ENCODE peak calls at places on chromosome 6, in ten cellular contexts. One of them, this sample, is unnamed.
A peak's percentile ranks its signal among the peaks of the same experiment; 100 is the strongest.

GRCh38 chr6:10028202-10028601 is 386.7 kb downstream of the TFAP2A start:
- DNase-seq in endodermal cell: no peak
- DNase-seq in body of pancreas: no peak
- DNase-seq in stomach: no peak
- DNase-seq in mammary epithelial cell: no peak
- DNase-seq in Caco-2: no peak
- DNase-seq in OCI-LY7: no peak
- DNase-seq in ovary: no peak
- DNase-seq in SJSA1: no peak
- DNase-seq in GM12878: no peak
- DNase-seq in this sample: no peak

GRCh38 chr6:108419934-108420609 is 125.2 kb downstream of the AFG1L start:
- DNase-seq in endodermal cell: no peak
- DNase-seq in body of pancreas: no peak
- DNase-seq in stomach: no peak
- DNase-seq in mammary epithelial cell: no peak
- DNase-seq in Caco-2: no peak
- DNase-seq in OCI-LY7: no peak
- DNase-seq in ovary: no peak
- DNase-seq in SJSA1: no peak
- DNase-seq in GM12878: no peak
- DNase-seq in this sample: peak; percentile 8

GRCh38 chr6:37127961-37128862 is 41.7 kb upstream of the PIM1 start:
- DNase-seq in endodermal cell: peak; percentile 76
- DNase-seq in body of pancreas: no peak
- DNase-seq in stomach: peak; percentile 56
- DNase-seq in mammary epithelial cell: peak; percentile 18
- DNase-seq in Caco-2: peak; percentile 82
- DNase-seq in OCI-LY7: no peak
- DNase-seq in ovary: no peak
- DNase-seq in SJSA1: peak; percentile 28
- DNase-seq in GM12878: no peak
- DNase-seq in this sample: no peak

GRCh38 chr6:161943561-161943960 is 669.7 kb upstream of the AGPAT4 start:
- DNase-seq in endodermal cell: peak; percentile 51
- DNase-seq in body of pancreas: no peak
- DNase-seq in stomach: no peak
- DNase-seq in mammary epithelial cell: no peak
- DNase-seq in Caco-2: no peak
- DNase-seq in OCI-LY7: no peak
- DNase-seq in ovary: no peak
- DNase-seq in SJSA1: no peak
- DNase-seq in GM12878: no peak
- DNase-seq in this sample: no peak

GRCh38 chr6:138129190-138129589 is 22.0 kb upstream of the PERP start:
- DNase-seq in endodermal cell: peak; percentile 74
- DNase-seq in body of pancreas: no peak
- DNase-seq in stomach: no peak
- DNase-seq in mammary epithelial cell: no peak
- DNase-seq in Caco-2: no peak
- DNase-seq in OCI-LY7: no peak
- DNase-seq in ovary: no peak
- DNase-seq in SJSA1: no peak
- DNase-seq in GM12878: no peak
- DNase-seq in this sample: no peak

GRCh38 chr6:43070028-43070632 is 6.0 kb upstream of the PTK7 start:
- DNase-seq in endodermal cell: peak; percentile 71
- DNase-seq in body of pancreas: no peak
- DNase-seq in stomach: no peak
- DNase-seq in mammary epithelial cell: peak; percentile 40
- DNase-seq in Caco-2: peak; percentile 64
- DNase-seq in OCI-LY7: peak; percentile 73
- DNase-seq in ovary: peak; percentile 43
- DNase-seq in SJSA1: peak; percentile 51
- DNase-seq in GM12878: no peak
- DNase-seq in this sample: peak; percentile 91

GRCh38 chr6:163667372-163668060 is 253.0 kb downstream of the QKI start:
- DNase-seq in endodermal cell: no peak
- DNase-seq in body of pancreas: no peak
- DNase-seq in stomach: no peak
- DNase-seq in mammary epithelial cell: no peak
- DNase-seq in Caco-2: no peak
- DNase-seq in OCI-LY7: peak; percentile 94
- DNase-seq in ovary: no peak
- DNase-seq in SJSA1: no peak
- DNase-seq in GM12878: peak; percentile 93
- DNase-seq in this sample: peak; percentile 35

GRCh38 chr6:77620290-77620882 is 32.5 kb upstream of the MEI4 start:
- DNase-seq in endodermal cell: peak; percentile 76
- DNase-seq in body of pancreas: peak; percentile 31
- DNase-seq in stomach: peak; percentile 28
- DNase-seq in mammary epithelial cell: peak; percentile 10
- DNase-seq in Caco-2: peak; percentile 47
- DNase-seq in OCI-LY7: peak; percentile 1
- DNase-seq in ovary: no peak
- DNase-seq in SJSA1: peak; percentile 4
- DNase-seq in GM12878: no peak
- DNase-seq in this sample: no peak

GRCh38 chr6:82067021-82067420 is 180.5 kb downstream of the IBTK start:
- DNase-seq in endodermal cell: no peak
- DNase-seq in body of pancreas: no peak
- DNase-seq in stomach: no peak
- DNase-seq in mammary epithelial cell: no peak
- DNase-seq in Caco-2: no peak
- DNase-seq in OCI-LY7: no peak
- DNase-seq in ovary: no peak
- DNase-seq in SJSA1: no peak
- DNase-seq in GM12878: peak; percentile 64
- DNase-seq in this sample: no peak

GRCh38 chr6:49151461-49151860 is 311.6 kb downstream of the MMUT start:
- DNase-seq in endodermal cell: no peak
- DNase-seq in body of pancreas: no peak
- DNase-seq in stomach: no peak
- DNase-seq in mammary epithelial cell: no peak
- DNase-seq in Caco-2: no peak
- DNase-seq in OCI-LY7: no peak
- DNase-seq in ovary: no peak
- DNase-seq in SJSA1: no peak
- DNase-seq in GM12878: no peak
- DNase-seq in this sample: no peak

GRCh38 chr6:150334790-150335783 is 33.7 kb upstream of the IYD start:
- DNase-seq in endodermal cell: peak; percentile 81
- DNase-seq in body of pancreas: peak; percentile 49
- DNase-seq in stomach: no peak
- DNase-seq in mammary epithelial cell: peak; percentile 67
- DNase-seq in Caco-2: peak; percentile 67
- DNase-seq in OCI-LY7: peak; percentile 74
- DNase-seq in ovary: no peak
- DNase-seq in SJSA1: peak; percentile 47
- DNase-seq in GM12878: no peak
- DNase-seq in this sample: peak; percentile 62

GRCh38 chr6:116714296-116714695 is 33.3 kb downstream of the KPNA5 start:
- DNase-seq in endodermal cell: no peak
- DNase-seq in body of pancreas: no peak
- DNase-seq in stomach: no peak
- DNase-seq in mammary epithelial cell: no peak
- DNase-seq in Caco-2: no peak
- DNase-seq in OCI-LY7: no peak
- DNase-seq in ovary: no peak
- DNase-seq in SJSA1: no peak
- DNase-seq in GM12878: no peak
- DNase-seq in this sample: no peak

DNA sequence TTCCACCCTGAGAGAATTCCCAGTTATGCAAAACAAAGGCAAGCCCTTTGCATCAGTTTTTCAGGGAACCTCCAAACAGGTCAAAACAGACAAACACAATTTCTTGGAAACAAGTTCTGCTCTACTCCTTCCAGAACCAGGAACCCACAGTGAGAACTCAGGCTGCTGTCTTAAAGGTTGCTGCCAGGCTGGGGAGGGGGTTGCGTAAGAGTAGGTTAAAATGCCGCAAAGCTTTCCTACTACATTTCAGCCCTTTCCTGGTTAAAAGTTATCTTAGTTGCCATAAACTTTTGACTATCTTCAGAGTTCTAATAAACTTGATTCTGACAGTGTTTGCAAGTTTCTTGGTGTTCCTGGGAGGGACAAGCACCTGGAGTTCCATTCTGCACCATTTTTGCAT is 33.8 kb downstream of the KPNA5 start:
- DNase-seq in endodermal cell: no peak
- DNase-seq in body of pancreas: no peak
- DNase-seq in stomach: no peak
- DNase-seq in mammary epithelial cell: no peak
- DNase-seq in Caco-2: peak; percentile 2
- DNase-seq in OCI-LY7: no peak
- DNase-seq in ovary: no peak
- DNase-seq in SJSA1: no peak
- DNase-seq in GM12878: no peak
- DNase-seq in this sample: no peak
- H3K36me3 ChIP-seq in endodermal cell: peaks cover 54% of the 10 kb centered on the region
- H3K36me3 ChIP-seq in body of pancreas: no peaks in the 10 kb centered on the region
- H3K36me3 ChIP-seq in stomach: peaks cover 79% of the 10 kb centered on the region
- H3K36me3 ChIP-seq in mammary epithelial cell: peaks cover 4% of the 10 kb centered on the region
- H3K36me3 ChIP-seq in Caco-2: no peaks in the 10 kb centered on the region
- H3K36me3 ChIP-seq in OCI-LY7: peaks cover 74% of the 10 kb centered on the region
- H3K36me3 ChIP-seq in ovary: no peaks in the 10 kb centered on the region
- H3K36me3 ChIP-seq in SJSA1: peaks cover 15% of the 10 kb centered on the region
- H3K36me3 ChIP-seq in GM12878: no peaks in the 10 kb centered on the region
- H3K36me3 ChIP-seq in this sample: peaks cover 2% of the 10 kb centered on the region

DNA sequence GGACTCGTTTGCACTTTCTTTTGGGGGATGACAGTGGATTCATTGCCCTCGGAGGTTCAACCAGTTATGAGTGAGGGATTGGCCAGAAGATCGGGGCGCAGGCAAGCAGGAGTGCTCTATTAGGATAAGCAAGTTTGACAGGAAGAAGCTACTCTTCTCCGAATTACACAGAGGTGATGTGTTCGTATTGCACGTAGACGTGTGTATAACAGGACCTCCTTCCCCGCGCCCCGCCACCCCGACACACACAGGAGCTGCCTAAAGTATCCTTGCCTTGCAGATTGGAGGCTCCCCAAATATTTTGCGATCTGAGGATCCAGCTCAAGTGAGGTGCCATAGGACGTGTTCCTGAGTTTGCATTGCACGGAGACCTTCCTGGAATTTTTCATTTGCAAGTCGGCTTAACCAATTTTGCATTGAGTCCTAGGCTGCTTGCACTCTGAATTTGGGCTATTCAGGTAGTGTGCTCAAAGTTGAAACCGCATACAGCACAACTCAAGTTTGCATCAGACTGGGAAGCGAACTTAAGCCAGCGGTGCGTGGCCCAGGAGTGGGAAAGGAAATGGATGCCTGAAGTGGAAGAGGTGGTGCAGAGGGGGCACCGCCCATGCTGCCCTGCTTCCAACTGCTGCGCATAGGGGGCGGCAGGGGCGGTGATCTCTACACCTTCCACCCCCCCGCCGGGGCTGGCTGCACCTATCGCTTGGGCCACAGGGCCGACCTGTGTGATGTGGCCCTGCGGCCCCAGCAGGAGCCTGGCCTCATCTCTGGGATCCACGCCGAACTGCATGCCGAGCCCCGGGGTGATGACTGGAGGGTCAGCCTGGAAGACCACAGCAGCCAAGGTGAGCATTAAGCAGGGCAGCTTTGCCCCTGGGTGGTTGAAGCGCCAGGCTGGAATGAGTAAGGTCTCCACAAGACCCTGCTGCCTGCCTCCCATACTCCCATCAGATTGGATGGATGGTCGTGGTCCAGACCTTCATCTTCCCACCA is 770 bp downstream of the TCF19 start:
- DNase-seq in endodermal cell: peak; percentile 84
- DNase-seq in body of pancreas: no peak
- DNase-seq in stomach: no peak
- DNase-seq in mammary epithelial cell: peak; percentile 49
- DNase-seq in Caco-2: no peak
- DNase-seq in OCI-LY7: peak; percentile 60
- DNase-seq in ovary: no peak
- DNase-seq in SJSA1: no peak
- DNase-seq in GM12878: no peak
- DNase-seq in this sample: peak; percentile 89
- H3K36me3 ChIP-seq in endodermal cell: peaks cover 27% of the 10 kb centered on the region
- H3K36me3 ChIP-seq in body of pancreas: no peaks in the 10 kb centered on the region
- H3K36me3 ChIP-seq in stomach: peaks cover 40% of the 10 kb centered on the region
- H3K36me3 ChIP-seq in mammary epithelial cell: peaks cover 14% of the 10 kb centered on the region
- H3K36me3 ChIP-seq in Caco-2: no peaks in the 10 kb centered on the region
- H3K36me3 ChIP-seq in OCI-LY7: peaks cover 48% of the 10 kb centered on the region
- H3K36me3 ChIP-seq in ovary: no peaks in the 10 kb centered on the region
- H3K36me3 ChIP-seq in SJSA1: peaks cover 67% of the 10 kb centered on the region
- H3K36me3 ChIP-seq in GM12878: peaks cover 12% of the 10 kb centered on the region
- H3K36me3 ChIP-seq in this sample: peaks cover 24% of the 10 kb centered on the region

DNA sequence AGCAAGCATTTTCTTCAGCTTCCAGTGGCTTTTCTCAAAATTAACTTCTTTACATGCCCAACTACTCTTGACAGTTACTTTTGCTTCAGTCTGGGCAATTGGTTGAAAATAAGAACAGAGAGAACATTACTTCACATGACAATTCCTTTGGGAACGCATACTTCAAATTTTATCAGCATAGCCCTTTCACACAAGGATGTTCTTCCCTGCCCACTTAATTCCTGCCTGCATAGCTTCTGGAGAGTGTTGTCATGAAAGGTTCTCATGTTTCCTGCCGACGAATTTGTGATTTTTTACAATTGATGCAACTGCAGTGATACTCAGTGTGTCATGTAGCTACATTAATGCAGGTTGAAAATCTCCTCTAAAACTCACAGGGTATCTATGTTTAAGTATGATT is 22.0 kb upstream of the SNRNP48 start:
- DNase-seq in endodermal cell: no peak
- DNase-seq in body of pancreas: no peak
- DNase-seq in stomach: no peak
- DNase-seq in mammary epithelial cell: no peak
- DNase-seq in Caco-2: no peak
- DNase-seq in OCI-LY7: no peak
- DNase-seq in ovary: no peak
- DNase-seq in SJSA1: no peak
- DNase-seq in GM12878: no peak
- DNase-seq in this sample: no peak
- H3K36me3 ChIP-seq in endodermal cell: peaks cover 99% of the 10 kb centered on the region
- H3K36me3 ChIP-seq in body of pancreas: peaks cover 55% of the 10 kb centered on the region
- H3K36me3 ChIP-seq in stomach: peaks cover 88% of the 10 kb centered on the region
- H3K36me3 ChIP-seq in mammary epithelial cell: peaks cover 86% of the 10 kb centered on the region
- H3K36me3 ChIP-seq in Caco-2: peaks cover 14% of the 10 kb centered on the region
- H3K36me3 ChIP-seq in OCI-LY7: no peaks in the 10 kb centered on the region
- H3K36me3 ChIP-seq in ovary: no peaks in the 10 kb centered on the region
- H3K36me3 ChIP-seq in SJSA1: no peaks in the 10 kb centered on the region
- H3K36me3 ChIP-seq in GM12878: no peaks in the 10 kb centered on the region
- H3K36me3 ChIP-seq in this sample: peaks cover 29% of the 10 kb centered on the region

GRCh38 chr6:14118444-14118843 is 872 bp downstream of the CD83 start:
- DNase-seq in endodermal cell: no peak
- DNase-seq in body of pancreas: no peak
- DNase-seq in stomach: no peak
- DNase-seq in mammary epithelial cell: no peak
- DNase-seq in Caco-2: no peak
- DNase-seq in OCI-LY7: peak; percentile 43
- DNase-seq in ovary: no peak
- DNase-seq in SJSA1: no peak
- DNase-seq in GM12878: no peak
- DNase-seq in this sample: no peak
- H3K36me3 ChIP-seq in endodermal cell: no peaks in the 10 kb centered on the region
- H3K36me3 ChIP-seq in body of pancreas: no peaks in the 10 kb centered on the region
- H3K36me3 ChIP-seq in stomach: no peaks in the 10 kb centered on the region
- H3K36me3 ChIP-seq in mammary epithelial cell: no peaks in the 10 kb centered on the region
- H3K36me3 ChIP-seq in Caco-2: no peaks in the 10 kb centered on the region
- H3K36me3 ChIP-seq in OCI-LY7: peaks cover 36% of the 10 kb centered on the region
- H3K36me3 ChIP-seq in ovary: no peaks in the 10 kb centered on the region
- H3K36me3 ChIP-seq in SJSA1: no peaks in the 10 kb centered on the region
- H3K36me3 ChIP-seq in GM12878: peaks cover 5% of the 10 kb centered on the region
- H3K36me3 ChIP-seq in this sample: no peaks in the 10 kb centered on the region

This sample was measured in H7.